ENCODE peak calls at places on chromosomes 4 and X, in nine cellular contexts. L is neural progenitor cell, N is neuronal stem cell, I is IMR-90, F is adipocyte, U is mesendoderm, G is mammary epithelial cell, H is fibroblast of lung, Z is endodermal cell. Q is an unnamed sample.

GRCh38 chrX:28884823-28885222 is 297.6 kb downstream of the IL1RAPL1 start:
- DNase-seq in F (no peak), Z (no peak), N (no peak), H (no peak), I (no peak), G (no peak), L (no peak), U (no peak), Q (no peak)

GRCh38 chr4:94626942-94627341 is 130.8 kb upstream of the BMPR1B start:
- DNase-seq in L (no peak), G (no peak), Z (no peak), N (no peak), I (no peak), U (no peak), F (no peak), H (no peak), Q (no peak)

GRCh38 chr4:8765084-8765483 is 106.6 kb downstream of the HMX1 start:
- DNase-seq in F (no peak), Z (peak; percentile 37), I (no peak), L (no peak), U (no peak), N (no peak), H (no peak), G (no peak), Q (no peak)

GRCh38 chr4:139740531-139741041 is 75.0 kb downstream of the MGST2 start:
- DNase-seq in G (peak; percentile 59), I (peak; percentile 97), H (peak; percentile 98), N (no peak), F (peak; percentile 92), U (peak; percentile 31), Z (peak; percentile 51), L (no peak), Q (no peak)

GRCh38 chrX:1336331-1337143 is at the start of gene IL3RA:
- DNase-seq in H (no peak), N (no peak), I (no peak), Z (no peak), G (no peak), U (no peak), F (peak; percentile 55), L (no peak), Q (no peak)

GRCh38 chr4:139950568-139950967 is 203.4 kb downstream of the MAML3 start:
- DNase-seq in I (no peak), F (no peak), H (no peak), N (no peak), Z (no peak), L (no peak), G (peak; percentile 51), U (no peak), Q (no peak)

GRCh38 chr4:41069838-41070237 is 144.5 kb downstream of the APBB2 start:
- DNase-seq in F (no peak), U (peak; percentile 90), G (no peak), I (no peak), Z (peak; percentile 78), H (no peak), L (peak; percentile 72), N (no peak), Q (no peak)

GRCh38 chr4:186472948-186473347 is 82.4 kb downstream of the MTNR1A start:
- DNase-seq in I (peak; percentile 56), F (peak; percentile 73), G (peak; percentile 7), U (peak; percentile 72), H (peak; percentile 66), N (peak; percentile 17), L (peak; percentile 39), Z (peak; percentile 57), Q (peak; percentile 6)

GRCh38 chrX:13121020-13121419 is 76.6 kb upstream of the FAM9C start:
- DNase-seq in H (peak; percentile 62), Z (no peak), N (no peak), U (no peak), I (no peak), L (no peak), F (no peak), G (no peak), Q (no peak)

GRCh38 chrX:13120017-13120416 is 75.6 kb upstream of the FAM9C start:
- DNase-seq in Z (no peak), H (peak; percentile 33), U (no peak), G (no peak), F (no peak), I (peak; percentile 53), L (peak; percentile 9), N (no peak), Q (no peak)

GRCh38 chrX:13123857-13124345 is 79.5 kb upstream of the FAM9C start:
- DNase-seq in L (no peak), F (peak; percentile 59), Z (no peak), G (no peak), H (peak; percentile 87), I (peak; percentile 85), U (no peak), N (no peak), Q (no peak)

GRCh38 chrX:13125188-13125587 is 80.8 kb upstream of the FAM9C start:
- DNase-seq in H (no peak), G (no peak), F (no peak), I (no peak), N (no peak), Z (no peak), L (no peak), U (no peak), Q (no peak)

GRCh38 chrX:13123247-13123856 is 78.9 kb upstream of the FAM9C start:
- DNase-seq in N (no peak), L (no peak), G (no peak), F (no peak), U (no peak), I (no peak), Z (no peak), H (no peak), Q (no peak)
- H3K9ac ChIP-seq in N (no peak overlapping the region), L (no peak overlapping the region), G (no peak overlapping the region), F (peak overlapping the region; percentile 30), U (no peak overlapping the region), I (peak overlapping the region; percentile 23), Z (no peak overlapping the region), H (no peak overlapping the region), Q (no peak overlapping the region)

GRCh38 chrX:16957751-16958150 is 11.3 kb downstream of the REPS2 start:
- DNase-seq in L (no peak), N (no peak), U (no peak), G (no peak), F (no peak), Z (no peak), H (no peak), I (no peak), Q (no peak)

GRCh38 chrX:16950423-16950822 is 4.0 kb downstream of the REPS2 start:
- DNase-seq in Z (no peak), U (no peak), F (no peak), G (no peak), L (no peak), I (no peak), N (no peak), H (no peak), Q (no peak)

GRCh38 chrX:16958356-16958755 is 11.9 kb downstream of the REPS2 start:
- DNase-seq in N (no peak), I (no peak), U (peak; percentile 59), G (no peak), H (no peak), Z (peak; percentile 63), L (peak; percentile 18), F (no peak), Q (no peak)

GRCh38 chrX:16953606-16954211 is 7.3 kb downstream of the REPS2 start:
- DNase-seq in I (no peak), G (no peak), U (no peak), F (no peak), H (peak; percentile 17), Z (no peak), L (no peak), N (no peak), Q (no peak)
- H3K4me3 ChIP-seq in I (no peak overlapping the region), G (no peak overlapping the region), U (no peak overlapping the region), F (no peak overlapping the region), H (no peak overlapping the region), Z (no peak overlapping the region), L (no peak overlapping the region), N (no peak overlapping the region), Q (no peak overlapping the region)

GRCh38 chr4:36244257-36245084 is at the start of gene ARAP2:
- DNase-seq in G (peak; percentile 77), U (peak; percentile 67), I (peak; percentile 4), H (peak; percentile 12), N (peak; percentile 35), F (peak; percentile 9), L (peak; percentile 80), Z (peak; percentile 84), Q (no peak)

GRCh38 chr4:36243355-36244256 is 708 bp downstream of the ARAP2 start:
- DNase-seq in N (peak; percentile 29), F (peak; percentile 10), G (peak; percentile 61), U (peak; percentile 49), Z (no peak), L (no peak), H (peak; percentile 16), I (peak; percentile 1), Q (no peak)

GRCh38 chr4:36237366-36238353 is 6.7 kb downstream of the ARAP2 start:
- DNase-seq in U (no peak), F (no peak), Z (no peak), I (no peak), H (no peak), L (no peak), G (no peak), N (no peak), Q (no peak)

GRCh38 chr4:36242629-36243354 is 1.5 kb downstream of the ARAP2 start:
- DNase-seq in I (no peak), F (no peak), H (peak; percentile 3), Z (no peak), U (no peak), G (no peak), L (no peak), N (no peak), Q (no peak)

DNA sequence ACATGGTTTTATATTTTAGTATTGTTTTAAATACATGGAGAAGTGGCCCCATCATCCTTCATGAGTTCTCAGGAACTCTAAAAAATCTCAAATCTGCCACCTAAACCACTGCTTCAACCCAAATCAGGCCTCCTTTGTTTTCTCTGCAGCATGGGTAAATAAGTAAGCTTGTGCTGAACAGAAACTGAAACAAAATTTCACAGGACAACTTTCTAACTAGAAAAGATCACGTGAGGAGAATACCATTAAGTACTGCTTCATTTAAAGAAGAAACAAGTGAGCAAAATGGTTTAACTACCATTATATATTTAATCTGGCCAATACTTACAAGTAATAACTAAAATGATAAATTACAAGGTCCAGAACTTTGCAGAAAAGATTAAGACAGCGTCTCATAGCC is 2.5 kb downstream of the ARAP2 start:
- DNase-seq in I (no peak), L (no peak), U (no peak), Z (no peak), N (no peak), F (no peak), G (no peak), H (peak; percentile 1), Q (no peak)
- H3K9ac ChIP-seq in I (no peak overlapping the region), L (no peak overlapping the region), U (no peak overlapping the region), Z (no peak overlapping the region), N (no peak overlapping the region), F (no peak overlapping the region), G (no peak overlapping the region), H (no peak overlapping the region), Q (no peak overlapping the region)

DNA sequence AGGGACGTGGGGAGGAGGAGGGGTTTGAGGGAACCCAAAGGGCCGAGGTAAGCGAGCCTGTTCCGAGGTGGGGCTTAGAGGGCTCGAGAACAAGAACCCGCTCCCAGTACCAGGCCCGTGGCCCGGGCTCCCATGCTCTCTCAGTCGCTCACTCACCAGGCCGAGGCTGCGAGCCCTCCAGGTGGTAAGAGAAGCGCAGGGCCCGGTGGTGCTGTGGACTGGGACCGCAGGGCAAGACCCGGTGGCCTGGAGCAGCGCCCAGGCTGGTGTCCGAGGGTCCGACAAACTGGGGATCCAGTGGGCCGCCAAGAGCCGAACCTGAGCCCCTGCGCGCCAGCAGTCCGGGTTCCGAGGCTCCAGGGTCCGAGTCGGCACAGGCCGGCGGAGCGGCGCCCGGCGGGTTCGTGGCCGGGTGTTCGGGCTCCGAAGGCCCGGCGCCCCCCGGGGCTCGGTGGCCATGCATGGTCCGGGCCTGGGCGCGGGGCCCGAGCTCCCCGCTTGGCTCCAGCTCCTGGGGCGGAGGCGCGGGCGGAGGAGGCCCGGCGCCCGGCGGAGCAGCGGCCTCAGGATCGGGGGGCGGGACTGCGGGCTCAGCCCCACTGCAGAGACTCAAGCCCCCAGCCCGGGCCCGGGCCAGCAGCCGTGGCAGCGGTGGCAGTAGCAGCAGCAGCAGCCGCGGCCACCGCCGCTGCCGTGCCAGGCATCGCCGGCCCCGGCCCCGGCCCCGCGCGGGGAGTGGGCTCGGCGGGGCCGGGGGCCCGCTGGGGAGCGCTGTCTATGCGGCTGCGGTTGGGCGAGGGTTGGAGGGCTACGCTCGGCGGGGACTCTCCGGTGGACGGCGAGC is 842 bp downstream of the FGD1 start:
- DNase-seq in N (no peak), F (peak; percentile 55), Z (peak; percentile 61), H (peak; percentile 26), G (peak; percentile 17), I (peak; percentile 18), U (no peak), L (peak; percentile 47), Q (no peak)
- H3K4me3 ChIP-seq in N (peak overlapping the region; percentile 92), F (peak overlapping the region; percentile 80), Z (peak overlapping the region; percentile 85), H (peak overlapping the region; percentile 72), G (peak overlapping the region; percentile 65), I (peak overlapping the region; percentile 95), U (peak overlapping the region; percentile 64), L (peak overlapping the region; percentile 66), Q (peak overlapping the region; percentile 78)

Q was measured in SK-N-MC.